ENCODE peak calls at places on chromosomes 13 and 19, in ten cellular contexts. H is IMR-90, J is tibial nerve, I is ovary, N is HCT116, S is K562, R is heart left ventricle, M is body of pancreas, T is A549, Q is gastrocnemius medialis. C is an unnamed sample.
A peak's percentile ranks its signal among the peaks of the same experiment; 100 is the strongest.

GRCh38 chr13:23147827-23148226 is 33.0 kb upstream of the SGCG start:
- DNase-seq in M (no peak), N (no peak), T (no peak), Q (no peak), H (no peak), I (no peak), S (no peak), R (no peak), J (no peak), C (no peak)

GRCh38 chr19:14333101-14333871 is 48.0 kb upstream of the ADGRE5 start:
- DNase-seq in M (no peak), Q (no peak), T (peak; percentile 61), H (no peak), J (no peak), N (no peak), R (peak; percentile 66), S (no peak), I (no peak), C (no peak)

GRCh38 chr19:16330811-16331690 is 6.4 kb downstream of the KLF2 start:
- DNase-seq in N (no peak), T (no peak), R (no peak), H (no peak), M (no peak), I (no peak), S (no peak), J (no peak), Q (no peak), C (no peak)

GRCh38 chr13:44884076-44884729 is 105.1 kb downstream of the NUFIP1 start:
- DNase-seq in M (no peak), R (no peak), S (no peak), Q (no peak), T (no peak), N (no peak), J (no peak), I (no peak), H (peak; percentile 86), C (no peak)

GRCh38 chr13:112619730-112620639 is 32.0 kb upstream of the TUBGCP3 start:
- DNase-seq in H (no peak), N (peak; percentile 38), J (no peak), R (no peak), Q (no peak), M (no peak), T (peak; percentile 7), I (no peak), S (no peak), C (no peak)

GRCh38 chr19:2087621-2088100 is 8.5 kb downstream of the MOB3A start:
- DNase-seq in H (no peak), S (no peak), T (no peak), R (no peak), I (no peak), Q (no peak), N (no peak), M (no peak), J (no peak), C (no peak)

GRCh38 chr13:50529154-50529882 is 314.2 kb downstream of the DLEU7 start:
- DNase-seq in I (peak; percentile 80), S (no peak), R (peak; percentile 92), T (peak; percentile 67), J (peak; percentile 65), M (peak; percentile 88), H (peak; percentile 89), N (peak; percentile 65), Q (peak; percentile 72), C (peak; percentile 95)

GRCh38 chr13:95573226-95573625 is 20.7 kb downstream of the CLDN10 start:
- DNase-seq in I (no peak), Q (no peak), S (no peak), R (no peak), T (no peak), M (no peak), J (no peak), H (peak; percentile 11), N (no peak), C (no peak)

GRCh38 chr19:38667552-38668205 is 20.2 kb downstream of the ACTN4 start:
- DNase-seq in H (peak; percentile 95), M (no peak), J (no peak), N (no peak), R (no peak), Q (no peak), S (no peak), T (no peak), I (no peak), C (no peak)

GRCh38 chr13:60139272-60139671 is 24.5 kb downstream of the DIAPH3 start:
- DNase-seq in N (no peak), S (no peak), H (peak; percentile 43), I (no peak), T (no peak), J (no peak), M (no peak), Q (no peak), R (no peak), C (no peak)

GRCh38 chr19:16374436-16374835 is 49.8 kb downstream of the KLF2 start:
- DNase-seq in S (no peak), H (no peak), Q (no peak), I (no peak), T (no peak), J (no peak), R (peak; percentile 31), M (no peak), N (no peak), C (no peak)

GRCh38 chr13:75670496-75670895 is 34.4 kb downstream of the LMO7 start:
- DNase-seq in I (no peak), Q (no peak), J (no peak), T (no peak), H (peak; percentile 77), R (no peak), M (no peak), N (no peak), S (no peak), C (no peak)

GRCh38 chr19:7203317-7203716 is 90.9 kb downstream of the INSR start:
- DNase-seq in J (no peak), Q (no peak), N (no peak), M (no peak), T (no peak), S (no peak), I (no peak), R (no peak), H (no peak), C (no peak)
- TF ChIP-seq POLR2A in J (no peak), Q (no peak), N (no peak), M (peak; percentile 20), T (no peak), S (no peak), I (no peak), R (no peak), H (no peak), C (no peak)

GRCh38 chr13:99604636-99605035 is 103.4 kb downstream of the TM9SF2 start:
- DNase-seq in J (no peak), R (no peak), I (no peak), T (no peak), H (no peak), S (no peak), N (no peak), M (no peak), Q (no peak), C (no peak)

GRCh38 chr13:99610702-99611289 is 109.5 kb downstream of the TM9SF2 start:
- DNase-seq in I (no peak), N (no peak), T (no peak), H (no peak), S (no peak), R (no peak), J (no peak), M (no peak), Q (no peak), C (no peak)

GRCh38 chr13:99606322-99607089 is 105.2 kb downstream of the TM9SF2 start:
- DNase-seq in I (peak; percentile 84), H (peak; percentile 71), T (peak; percentile 83), S (peak; percentile 96), R (peak; percentile 97), Q (peak; percentile 85), M (peak; percentile 91), N (peak; percentile 43), J (peak; percentile 79), C (peak; percentile 82)

GRCh38 chr13:99605417-99606321 is 104.4 kb downstream of the TM9SF2 start:
- DNase-seq in J (no peak), Q (peak; percentile 20), H (no peak), M (peak; percentile 75), T (peak; percentile 26), S (peak; percentile 16), N (peak; percentile 16), I (peak; percentile 33), R (no peak), C (peak; percentile 27)

DNA sequence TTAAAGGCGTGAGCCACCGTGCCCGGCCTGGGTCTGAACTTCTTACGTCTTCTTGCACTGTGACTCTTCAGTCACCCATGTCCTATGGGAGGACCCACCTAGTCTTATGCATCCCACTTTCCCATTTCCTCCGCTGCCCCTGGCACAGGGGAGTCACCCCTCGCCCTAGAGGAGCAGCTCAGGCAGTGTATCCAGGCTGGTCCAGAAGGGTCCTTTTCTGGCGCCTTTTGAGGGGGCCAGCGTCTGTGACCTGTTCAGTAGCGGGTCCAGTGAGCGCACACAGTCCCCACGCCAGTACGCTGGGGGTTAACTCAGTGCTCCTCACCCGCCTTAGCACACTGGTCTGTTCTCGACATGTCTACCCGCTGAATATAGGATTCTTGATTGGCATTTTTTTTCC is 107.1 kb downstream of the TM9SF2 start:
- DNase-seq in R (no peak), M (no peak), N (no peak), J (no peak), H (no peak), I (no peak), T (no peak), S (no peak), Q (no peak), C (no peak)
- TF ChIP-seq CTCF in R (no peak), M (no peak), N (no peak), J (no peak), H (no peak), I (no peak), T (no peak), S (no peak), Q (no peak), C (no peak)

DNA sequence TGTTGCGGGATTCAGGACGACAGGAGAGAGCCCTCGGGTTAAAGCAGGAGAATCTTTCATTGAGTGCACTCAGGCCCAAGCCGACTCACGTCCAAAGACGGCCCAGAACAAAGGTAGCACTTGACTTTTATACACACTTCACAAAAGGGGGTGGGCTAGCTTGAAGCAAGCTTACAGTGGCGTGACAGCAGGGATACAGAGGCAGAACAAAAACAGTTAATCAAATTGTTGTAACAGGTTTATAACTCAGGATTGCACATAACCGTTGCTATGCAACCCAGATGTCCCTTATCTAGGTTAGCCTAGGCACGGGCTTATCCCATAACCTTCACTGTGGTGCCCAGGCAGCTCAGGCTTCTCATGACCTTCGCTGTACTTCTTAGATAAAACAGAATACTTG is 2.0 kb downstream of the MED25 start:
- DNase-seq in Q (no peak), R (no peak), J (no peak), H (no peak), S (no peak), N (no peak), M (peak; percentile 71), T (no peak), I (no peak), C (no peak)
- TF ChIP-seq POLR2A in Q (no peak), R (no peak), J (no peak), H (no peak), S (no peak), N (no peak), M (peak; percentile 20), T (no peak), I (no peak), C (no peak)

GRCh38 chr13:40668335-40668734 is 1.9 kb upstream of the FOXO1 start:
- DNase-seq in R (peak; percentile 66), I (peak; percentile 44), N (no peak), T (peak; percentile 47), Q (peak; percentile 53), H (no peak), S (peak; percentile 50), M (no peak), J (peak; percentile 50), C (peak; percentile 95)
- TF ChIP-seq CTCF in R (peak; percentile 58), I (no peak), N (peak; percentile 62), T (peak; percentile 45), Q (peak; percentile 56), H (peak; percentile 21), S (peak; percentile 45), M (peak; percentile 9), J (peak; percentile 41), C (no peak)

C was measured in lower leg skin.